ENCODE peak calls at places on chromosomes 5 and 9, in eight cellular contexts. B is AG10803; R is activated T-helper 1 cell treated with anti-CD3 and anti-CD28 coated beads, Interleukin-12 subunit alpha, Interleukin-12 subunit beta, Interleukin-2, Interleukin-4 antibody, amounts not matched to agents 30 ng/mL and 10 ng/mL and 1 ng/mL, durations not matched to agents 14 hours and 24 hours and 36 hours; T is posterior cingulate gyrus; C is germinal center; I is fibroblast of the aortic adventitia; A is B cell; Y is mammary epithelial cell. W is an unnamed sample.
A peak's percentile ranks its signal among the peaks of the same experiment; 100 is the strongest.

GRCh38 chr5:2908086-2908485 is 156.6 kb upstream of the IRX2 start:
- DNase-seq in B (no peak), R (no peak), T (no peak), C (no peak), I (no peak), A (no peak), Y (no peak), W (no peak)

GRCh38 chr5:40233268-40233667 is 446.4 kb upstream of the PTGER4 start:
- DNase-seq in B (peak; percentile 35), R (no peak), T (no peak), C (no peak), I (no peak), A (no peak), Y (no peak), W (no peak)

GRCh38 chr5:80266566-80266965 is 10.7 kb upstream of the SERINC5 start:
- DNase-seq in B (no peak), R (no peak), T (no peak), C (no peak), I (no peak), A (no peak), Y (no peak), W (no peak)

GRCh38 chr5:119789411-119790117 is 160.2 kb downstream of the FAM170A start:
- DNase-seq in B (no peak), R (no peak), T (no peak), C (no peak), I (no peak), A (no peak), Y (no peak), W (no peak)

GRCh38 chr5:115524199-115524598 is 20.4 kb downstream of the FEM1C start:
- DNase-seq in B (no peak), R (no peak), T (no peak), C (no peak), I (no peak), A (no peak), Y (no peak), W (no peak)

GRCh38 chr5:149981233-149981632 is 19.2 kb downstream of the TIGD6 start:
- DNase-seq in B (no peak), R (no peak), T (no peak), C (no peak), I (no peak), A (no peak), Y (no peak), W (no peak)

GRCh38 chr5:31809037-31809910 is 170.3 kb downstream of the PDZD2 start:
- DNase-seq in B (peak; percentile 74), R (no peak), T (peak; percentile 86), C (peak; percentile 42), I (peak; percentile 69), A (no peak), Y (peak; percentile 59), W (peak; percentile 60)

GRCh38 chr5:176754376-176754942 is 55.9 kb upstream of the UNC5A start:
- DNase-seq in B (no peak), R (no peak), T (no peak), C (no peak), I (no peak), A (no peak), Y (peak; percentile 93), W (no peak)

GRCh38 chr9:78383130-78383529 is 86.2 kb downstream of the PSAT1 start:
- DNase-seq in B (peak; percentile 25), R (no peak), T (no peak), C (no peak), I (peak; percentile 20), A (no peak), Y (no peak), W (no peak)

GRCh38 chr5:14716755-14717752 is 52.5 kb downstream of the OTULIN start:
- DNase-seq in B (no peak), R (no peak), T (no peak), C (no peak), I (no peak), A (no peak), Y (no peak), W (no peak)

GRCh38 chr5:109981979-109982378 is 292.3 kb downstream of the MAN2A1 start:
- DNase-seq in B (no peak), R (no peak), T (no peak), C (no peak), I (no peak), A (no peak), Y (no peak), W (no peak)

GRCh38 chr5:143200781-143201398 is 202.6 kb downstream of the NR3C1 start:
- DNase-seq in B (peak; percentile 85), R (no peak), T (no peak), C (no peak), I (peak; percentile 93), A (no peak), Y (peak; percentile 96), W (no peak)

GRCh38 chr9:13410566-13411031 is 131.1 kb upstream of the MPDZ start:
- DNase-seq in B (peak; percentile 33), R (no peak), T (no peak), C (no peak), I (peak; percentile 53), A (no peak), Y (peak; percentile 56), W (no peak)

GRCh38 chr5:44334622-44335021 is 54.6 kb downstream of the FGF10 start:
- DNase-seq in B (no peak), R (no peak), T (no peak), C (no peak), I (no peak), A (no peak), Y (peak; percentile 1), W (no peak)

GRCh38 chr9:14435871-14436270 is 121.9 kb upstream of the NFIB start:
- DNase-seq in B (no peak), R (no peak), T (no peak), C (no peak), I (no peak), A (no peak), Y (no peak), W (no peak)

GRCh38 chr9:16241231-16241630 is 629.2 kb downstream of the BNC2 start:
- DNase-seq in B (peak; percentile 53), R (no peak), T (no peak), C (no peak), I (peak; percentile 44), A (no peak), Y (no peak), W (no peak)

GRCh38 chr5:141604318-141604717 is 14.5 kb downstream of the DIAPH1 start:
- DNase-seq in B (peak; percentile 96), R (no peak), T (no peak), C (no peak), I (peak; percentile 92), A (no peak), Y (peak; percentile 93), W (no peak)

GRCh38 chr5:65037845-65038815 is 269.4 kb downstream of the CWC27 start:
- DNase-seq in B (no peak), R (no peak), T (no peak), C (no peak), I (no peak), A (no peak), Y (no peak), W (no peak)

GRCh38 chr9:110156902-110157301 is 51.1 kb downstream of the C9orf152 start:
- DNase-seq in B (peak; percentile 95), R (peak; percentile 55), T (no peak), C (no peak), I (peak; percentile 79), A (peak; percentile 43), Y (no peak), W (no peak)

GRCh38 chr5:73280821-73281746 is 108.1 kb downstream of the TMEM174 start:
- DNase-seq in B (peak; percentile 46), R (no peak), T (no peak), C (no peak), I (peak; percentile 70), A (no peak), Y (peak; percentile 85), W (no peak)

GRCh38 chr9:95927288-95928004 is 52.0 kb downstream of the ERCC6L2 start:
- DNase-seq in B (no peak), R (no peak), T (no peak), C (no peak), I (no peak), A (no peak), Y (no peak), W (no peak)

GRCh38 chr9:96020300-96020821 is 144.9 kb downstream of the ERCC6L2 start:
- DNase-seq in B (no peak), R (no peak), T (no peak), C (no peak), I (no peak), A (no peak), Y (no peak), W (peak; percentile 52)

GRCh38 chr9:79026311-79026710 is 545.5 kb upstream of the TLE4 start:
- DNase-seq in B (peak; percentile 25), R (no peak), T (no peak), C (no peak), I (no peak), A (no peak), Y (peak; percentile 95), W (no peak)

GRCh38 chr9:86854898-86855523 is 92.3 kb downstream of the GAS1 start:
- DNase-seq in B (peak; percentile 90), R (no peak), T (no peak), C (no peak), I (peak; percentile 77), A (no peak), Y (peak; percentile 68), W (peak; percentile 58)

GRCh38 chr9:131382850-131383729 is 10.8 kb upstream of the PRRC2B start:
- DNase-seq in B (peak; percentile 78), R (no peak), T (peak; percentile 51), C (no peak), I (peak; percentile 75), A (no peak), Y (peak; percentile 58), W (peak; percentile 57)

GRCh38 chr5:128083811-128084227 is 253 bp downstream of the SLC12A2 start:
- DNase-seq in B (no peak), R (no peak), T (no peak), C (no peak), I (peak; percentile 35), A (no peak), Y (no peak), W (no peak)

GRCh38 chr9:98129451-98129881 is 10.4 kb upstream of the TRIM14 start:
- DNase-seq in B (no peak), R (no peak), T (no peak), C (peak; percentile 73), I (no peak), A (peak; percentile 76), Y (no peak), W (no peak)

W was measured in pancreas.